ENCODE peak calls at places on chromosomes 3 and 15, in six cellular contexts. E is A549, N is RWPE1, Q is uterus, K is psoas muscle, U is lower lobe of right lung. X is an unnamed sample.
A peak's percentile ranks its signal among the peaks of the same experiment; 100 is the strongest.

GRCh38 chr3:160754855-160755747 is 930 bp upstream of the PPM1L start:
- DNase-seq in E (peak; percentile 88), N (peak; percentile 87), Q (peak; percentile 91), K (peak; percentile 96), U (peak; percentile 94), X (peak; percentile 90)

GRCh38 chr3:46086083-46086437 is 58.8 kb upstream of the XCR1 start:
- DNase-seq in E (no peak), N (no peak), Q (no peak), K (no peak), U (no peak), X (no peak)

GRCh38 chr3:39096775-39097174 is 10.7 kb downstream of the GORASP1 start:
- DNase-seq in E (no peak), N (no peak), Q (no peak), K (no peak), U (no peak), X (no peak)

GRCh38 chr3:30501526-30501925 is 104.9 kb upstream of the TGFBR2 start:
- DNase-seq in E (no peak), N (no peak), Q (no peak), K (no peak), U (no peak), X (no peak)

GRCh38 chr3:86845731-86846130 is 145.2 kb downstream of the VGLL3 start:
- DNase-seq in E (no peak), N (no peak), Q (no peak), K (no peak), U (no peak), X (no peak)

GRCh38 chr3:136070953-136071949 is 105.7 kb downstream of the PPP2R3A start:
- DNase-seq in E (no peak), N (no peak), Q (peak; percentile 34), K (peak; percentile 55), U (no peak), X (no peak)

GRCh38 chr15:59741274-59741906 is 52.3 kb upstream of the BNIP2 start:
- DNase-seq in E (peak; percentile 40), N (peak; percentile 62), Q (no peak), K (no peak), U (no peak), X (peak; percentile 13)

GRCh38 chr15:46580487-46580886 is 945.7 kb downstream of the SQOR start:
- DNase-seq in E (no peak), N (no peak), Q (no peak), K (no peak), U (no peak), X (no peak)

GRCh38 chr15:89669309-89669865 is 9.8 kb downstream of the PLIN1 start:
- DNase-seq in E (no peak), N (no peak), Q (no peak), K (no peak), U (no peak), X (no peak)

GRCh38 chr3:197456271-197457091 is 99.3 kb downstream of the BDH1 start:
- DNase-seq in E (peak; percentile 35), N (peak; percentile 71), Q (peak; percentile 81), K (peak; percentile 92), U (peak; percentile 92), X (peak; percentile 58)

GRCh38 chr3:38834110-38834509 is 18.1 kb upstream of the SCN10A start:
- DNase-seq in E (peak; percentile 30), N (peak; percentile 37), Q (peak; percentile 75), K (peak; percentile 78), U (no peak), X (no peak)

GRCh38 chr15:93066834-93067648 is 22.0 kb downstream of the RGMA start:
- DNase-seq in E (no peak), N (no peak), Q (no peak), K (no peak), U (no peak), X (no peak)

GRCh38 chr3:147924755-147925154 is 515.6 kb downstream of the ZIC1 start:
- DNase-seq in E (no peak), N (no peak), Q (no peak), K (no peak), U (no peak), X (no peak)

GRCh38 chr3:158727499-158728377 is 4.5 kb downstream of the RARRES1 start:
- DNase-seq in E (peak; percentile 79), N (peak; percentile 57), Q (peak; percentile 76), K (no peak), U (no peak), X (peak; percentile 85)

GRCh38 chr3:43688245-43688650 is 2.5 kb upstream of the ABHD5 start:
- DNase-seq in E (no peak), N (no peak), Q (no peak), K (no peak), U (no peak), X (no peak)

GRCh38 chr3:54511766-54512365 is 389.5 kb downstream of the CACNA2D3 start:
- DNase-seq in E (no peak), N (no peak), Q (no peak), K (no peak), U (no peak), X (no peak)

GRCh38 chr3:179668429-179668828 is 15.6 kb downstream of the USP13 start:
- DNase-seq in E (no peak), N (no peak), Q (no peak), K (no peak), U (no peak), X (no peak)

GRCh38 chr15:39581501-39582285 is 814 bp downstream of the THBS1 start:
- DNase-seq in E (peak; percentile 69), N (peak; percentile 64), Q (peak; percentile 70), K (no peak), U (peak; percentile 76), X (no peak)

GRCh38 chr15:67137951-67138935 is 72.8 kb downstream of the SMAD3 start:
- DNase-seq in E (no peak), N (no peak), Q (no peak), K (no peak), U (no peak), X (no peak)

GRCh38 chr15:49860101-49860500 is 239.3 kb downstream of the DTWD1 start:
- DNase-seq in E (no peak), N (no peak), Q (no peak), K (no peak), U (no peak), X (no peak)

GRCh38 chr15:32828507-32829186 is 110.8 kb downstream of the GREM1 start:
- DNase-seq in E (peak; percentile 83), N (peak; percentile 14), Q (no peak), K (no peak), U (no peak), X (no peak)

GRCh38 chr3:49568965-49569364 is 14.7 kb downstream of the BSN start:
- DNase-seq in E (no peak), N (no peak), Q (no peak), K (no peak), U (no peak), X (no peak)

GRCh38 chr3:88572450-88572849 is 422.7 kb downstream of the C3orf38 start:
- DNase-seq in E (no peak), N (no peak), Q (no peak), K (no peak), U (no peak), X (no peak)

GRCh38 chr15:41323611-41324010 is 8.8 kb downstream of the OIP5 start:
- DNase-seq in E (no peak), N (no peak), Q (no peak), K (no peak), U (no peak), X (no peak)

GRCh38 chr15:86624261-86625036 is 544.8 kb downstream of the AGBL1 start:
- DNase-seq in E (peak; percentile 93), N (peak; percentile 97), Q (peak; percentile 15), K (peak; percentile 95), U (peak; percentile 45), X (no peak)

GRCh38 chr15:31516874-31517273 is 190.2 kb downstream of the KLF13 start:
- DNase-seq in E (no peak), N (no peak), Q (no peak), K (no peak), U (no peak), X (no peak)

GRCh38 chr3:41961750-41962679 is at the start of gene ULK4:
- DNase-seq in E (peak; percentile 99), N (peak; percentile 89), Q (peak; percentile 97), K (peak; percentile 99), U (peak; percentile 99), X (peak; percentile 90)

GRCh38 chr15:42836251-42836650 is 84.3 kb downstream of the TTBK2 start:
- DNase-seq in E (no peak), N (no peak), Q (no peak), K (no peak), U (no peak), X (no peak)

GRCh38 chr15:50209804-50210203 is 27.8 kb downstream of the SLC27A2 start:
- DNase-seq in E (no peak), N (no peak), Q (no peak), K (no peak), U (no peak), X (no peak)

GRCh38 chr3:188727052-188727451 is 444.7 kb upstream of the TPRG1 start:
- DNase-seq in E (no peak), N (no peak), Q (no peak), K (no peak), U (no peak), X (no peak)
- TF ChIP-seq CTCF in E (no peak), N (no peak), Q (no peak), K (no peak), U (no peak), X (no peak)

DNA sequence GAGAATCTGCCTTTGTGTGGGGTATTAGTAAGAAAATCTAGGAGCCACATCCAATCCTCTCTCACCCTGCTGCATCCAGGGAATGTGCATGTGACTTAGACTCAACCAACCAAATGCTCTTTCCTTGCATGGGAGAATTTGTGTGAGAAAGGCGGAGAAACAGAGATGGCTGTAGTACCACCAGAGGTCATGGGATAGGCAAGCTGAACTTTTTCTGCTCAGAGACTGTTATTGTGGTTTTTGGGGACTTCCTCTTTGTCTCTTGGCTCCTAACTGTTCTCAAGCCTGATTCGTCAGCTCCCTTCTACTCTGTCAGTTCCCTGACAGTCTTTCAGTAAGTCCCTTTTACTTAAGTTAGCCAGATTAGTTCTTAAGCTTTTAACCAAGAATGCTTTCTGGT is 2.6 kb upstream of the ZSCAN2 start:
- DNase-seq in E (no peak), N (no peak), Q (peak; percentile 8), K (no peak), U (no peak), X (peak; percentile 74)
- TF ChIP-seq CTCF in E (no peak), N (no peak), Q (no peak), K (no peak), U (no peak), X (no peak)

GRCh38 chr3:106881177-106881576 is 496.1 kb upstream of the CCDC54 start:
- DNase-seq in E (no peak), N (no peak), Q (no peak), K (no peak), U (no peak), X (no peak)
- TF ChIP-seq CTCF in E (no peak), N (no peak), Q (no peak), K (no peak), U (no peak), X (no peak)

GRCh38 chr15:58446521-58446920 is 14.7 kb downstream of the LIPC start:
- DNase-seq in E (no peak), N (no peak), Q (no peak), K (no peak), U (no peak), X (no peak)

GRCh38 chr15:58448331-58448730 is 16.5 kb downstream of the LIPC start:
- DNase-seq in E (no peak), N (no peak), Q (no peak), K (no peak), U (no peak), X (no peak)

GRCh38 chr15:58445861-58446260 is 14.1 kb downstream of the LIPC start:
- DNase-seq in E (no peak), N (no peak), Q (no peak), K (no peak), U (no peak), X (no peak)

GRCh38 chr15:58448906-58449305 is 17.1 kb downstream of the LIPC start:
- DNase-seq in E (no peak), N (no peak), Q (no peak), K (no peak), U (no peak), X (no peak)

GRCh38 chr15:58447244-58448010 is 15.6 kb downstream of the LIPC start:
- DNase-seq in E (no peak), N (no peak), Q (no peak), K (no peak), U (no peak), X (no peak)
- TF ChIP-seq CTCF in E (no peak), N (no peak), Q (no peak), K (no peak), U (no peak), X (no peak)